ENCODE peak calls at places on chromosomes 13 and 19, in eight cellular contexts. I is CD8-positive, alpha-beta memory T cell; S is lower lobe of right lung; T is cardiac muscle cell; U is upper lobe of left lung; Y is AG04450; F is uterus; Q is tibial nerve. D is an unnamed sample.

GRCh38 chr19:737591-738093 is 13.3 kb upstream of the MISP start:
- DNase-seq in Q (no peak), F (peak; percentile 47), U (peak; percentile 83), Y (no peak), T (peak; percentile 53), S (peak; percentile 67), I (peak; percentile 69), D (no peak)

GRCh38 chr19:44807162-44807561 is 1.7 kb upstream of the BCAM start:
- DNase-seq in I (no peak), S (peak; percentile 57), Y (no peak), T (no peak), F (no peak), U (no peak), Q (no peak), D (no peak)

GRCh38 chr13:32829676-32830091 is 186.5 kb upstream of the KL start:
- DNase-seq in I (no peak), U (no peak), Q (no peak), S (no peak), Y (no peak), T (peak; percentile 20), F (no peak), D (peak; percentile 18)

GRCh38 chr13:95137096-95137495 is 164.2 kb downstream of the ABCC4 start:
- DNase-seq in F (no peak), S (no peak), U (no peak), I (no peak), Q (no peak), T (no peak), Y (no peak), D (peak; percentile 22)

GRCh38 chr13:77185721-77186120 is 141.2 kb downstream of the MYCBP2 start:
- DNase-seq in F (no peak), T (no peak), Y (no peak), Q (no peak), U (no peak), I (no peak), S (no peak), D (no peak)

GRCh38 chr19:44512326-44513298 is 12.3 kb upstream of the ZNF180 start:
- DNase-seq in Y (peak; percentile 34), T (peak; percentile 58), Q (no peak), U (peak; percentile 67), I (no peak), S (no peak), F (no peak), D (no peak)

GRCh38 chr13:42852102-42852501 is 70.7 kb downstream of the FAM216B start:
- DNase-seq in I (no peak), Q (no peak), Y (no peak), S (no peak), T (no peak), F (no peak), U (no peak), D (no peak)

GRCh38 chr19:14165986-14166385 is 29.6 kb upstream of the ASF1B start:
- DNase-seq in Y (no peak), I (no peak), F (no peak), S (no peak), U (no peak), T (no peak), Q (no peak), D (no peak)

GRCh38 chr19:37342753-37343152 is 28.1 kb upstream of the ZNF527 start:
- DNase-seq in Y (no peak), S (no peak), Q (no peak), U (no peak), I (no peak), T (peak; percentile 22), F (no peak), D (no peak)

GRCh38 chr13:39930060-39930459 is 274.6 kb downstream of the COG6 start:
- DNase-seq in I (no peak), F (no peak), T (no peak), S (no peak), Q (no peak), Y (no peak), U (no peak), D (no peak)

GRCh38 chr19:18731562-18732008 is 48.1 kb downstream of the CRTC1 start:
- DNase-seq in T (peak; percentile 54), Y (no peak), S (no peak), Q (no peak), I (no peak), U (no peak), F (no peak), D (no peak)

GRCh38 chr13:75818181-75819110 is 182.3 kb downstream of the LMO7 start:
- DNase-seq in Q (no peak), I (no peak), Y (no peak), F (no peak), S (no peak), U (no peak), T (no peak), D (no peak)

GRCh38 chr13:90547272-90547790 is 800.2 kb upstream of the MIR17HG start:
- DNase-seq in S (no peak), U (no peak), I (no peak), Y (no peak), T (no peak), F (no peak), Q (no peak), D (no peak)

GRCh38 chr13:76836311-76836710 is 49.9 kb downstream of the KCTD12 start:
- DNase-seq in U (no peak), T (peak; percentile 39), F (no peak), Y (no peak), S (no peak), I (no peak), Q (no peak), D (no peak)

GRCh38 chr19:1699998-1700732 is 47.8 kb upstream of the TCF3 start:
- DNase-seq in F (no peak), T (no peak), Y (no peak), Q (no peak), I (no peak), U (peak; percentile 84), S (no peak), D (no peak)

GRCh38 chr13:100809856-100810255 is 135.3 kb upstream of the TMTC4 start:
- DNase-seq in S (no peak), F (no peak), Q (no peak), U (no peak), Y (no peak), T (no peak), I (no peak), D (no peak)

GRCh38 chr13:48678316-48678715 is 24.6 kb downstream of the CYSLTR2 start:
- DNase-seq in U (no peak), T (no peak), F (no peak), Y (no peak), I (no peak), Q (no peak), S (no peak), D (no peak)

GRCh38 chr19:50910722-50911121 is 473 bp downstream of the KLK4 start:
- DNase-seq in I (no peak), U (no peak), Y (no peak), S (no peak), T (no peak), Q (no peak), F (no peak), D (no peak)
- H3K27me3 ChIP-seq in I (peaks cover 13% of the 10 kb centered on the region), U (no peaks in the 10 kb centered on the region), Y (peaks cover 11% of the 10 kb centered on the region), S (peaks cover 74% of the 10 kb centered on the region), T (peaks cover 80% of the 10 kb centered on the region), Q (no peaks in the 10 kb centered on the region), F (no peaks in the 10 kb centered on the region), D (peaks cover 2% of the 10 kb centered on the region)

DNA sequence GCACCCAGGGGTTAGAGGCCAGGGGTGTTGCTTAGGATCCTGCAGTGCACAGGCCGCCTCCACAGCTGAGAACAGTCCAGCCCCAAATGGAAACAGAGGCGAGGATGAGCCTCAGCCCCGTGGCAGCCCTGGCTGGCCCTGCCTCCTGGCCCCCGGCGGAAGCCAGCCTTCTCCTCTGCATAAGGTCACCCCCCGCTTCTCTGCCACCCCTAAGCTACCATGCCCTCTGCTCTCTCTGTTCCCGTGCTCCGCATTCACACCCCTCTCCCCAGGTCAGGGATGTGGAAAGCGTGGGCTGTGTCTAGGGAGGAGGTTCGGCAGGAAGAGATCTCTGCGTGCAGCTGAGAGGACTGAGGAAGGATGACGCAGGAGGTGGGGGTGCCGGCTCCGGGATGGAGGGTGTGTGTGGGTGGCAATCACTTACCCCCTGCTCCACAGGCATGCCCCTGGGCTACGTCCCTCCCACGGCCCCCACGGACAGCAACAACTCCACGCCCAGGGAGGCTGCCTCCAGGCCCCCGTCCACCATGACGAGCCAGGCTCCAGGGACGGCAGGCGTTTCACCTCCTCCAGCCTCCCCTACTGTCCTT is 6.0 kb downstream of the SSC5D start:
- DNase-seq in Q (no peak), U (peak; percentile 76), F (peak; percentile 85), Y (no peak), S (peak; percentile 44), T (peak; percentile 94), I (no peak), D (no peak)
- H3K27me3 ChIP-seq in Q (no peaks in the 10 kb centered on the region), U (no peaks in the 10 kb centered on the region), F (no peaks in the 10 kb centered on the region), Y (no peaks in the 10 kb centered on the region), S (peaks cover 15% of the 10 kb centered on the region), T (no peaks in the 10 kb centered on the region), I (no peaks in the 10 kb centered on the region), D (no peaks in the 10 kb centered on the region)

GRCh38 chr19:39251081-39251480 is 2.4 kb upstream of the IFNL4 start:
- DNase-seq in U (no peak), Q (no peak), S (no peak), T (no peak), F (no peak), I (no peak), Y (no peak), D (no peak)
- H3K27me3 ChIP-seq in U (no peaks in the 10 kb centered on the region), Q (no peaks in the 10 kb centered on the region), S (peaks cover 47% of the 10 kb centered on the region), T (peaks cover 43% of the 10 kb centered on the region), F (no peaks in the 10 kb centered on the region), I (no peaks in the 10 kb centered on the region), Y (peaks cover 52% of the 10 kb centered on the region), D (no peaks in the 10 kb centered on the region)

GRCh38 chr13:79448413-79448812 is 32.5 kb upstream of the NDFIP2 start:
- DNase-seq in F (no peak), U (no peak), Q (no peak), I (no peak), S (no peak), T (peak; percentile 7), Y (no peak), D (no peak)
- H3K27me3 ChIP-seq in F (no peaks in the 10 kb centered on the region), U (no peaks in the 10 kb centered on the region), Q (no peaks in the 10 kb centered on the region), I (no peaks in the 10 kb centered on the region), S (no peaks in the 10 kb centered on the region), T (no peaks in the 10 kb centered on the region), Y (no peaks in the 10 kb centered on the region), D (no peaks in the 10 kb centered on the region)

GRCh38 chr19:5030822-5031221 is 61.9 kb downstream of the KDM4B start:
- DNase-seq in T (no peak), U (no peak), Y (no peak), Q (no peak), F (no peak), I (peak; percentile 41), S (no peak), D (no peak)
- H3K27me3 ChIP-seq in T (no peaks in the 10 kb centered on the region), U (no peaks in the 10 kb centered on the region), Y (no peaks in the 10 kb centered on the region), Q (no peaks in the 10 kb centered on the region), F (no peaks in the 10 kb centered on the region), I (no peaks in the 10 kb centered on the region), S (no peaks in the 10 kb centered on the region), D (no peaks in the 10 kb centered on the region)

GRCh38 chr19:16288544-16288943 is 36.1 kb upstream of the KLF2 start:
- DNase-seq in T (peak; percentile 38), F (no peak), Y (no peak), U (no peak), Q (no peak), I (no peak), S (no peak), D (no peak)
- H3K27me3 ChIP-seq in T (no peaks in the 10 kb centered on the region), F (no peaks in the 10 kb centered on the region), Y (peaks cover 10% of the 10 kb centered on the region), U (no peaks in the 10 kb centered on the region), Q (no peaks in the 10 kb centered on the region), I (no peaks in the 10 kb centered on the region), S (no peaks in the 10 kb centered on the region), D (no peaks in the 10 kb centered on the region)

GRCh38 chr13:112346173-112346898 is 29.8 kb upstream of the SPACA7 start:
- DNase-seq in Q (no peak), F (no peak), S (no peak), T (no peak), U (peak; percentile 40), I (no peak), Y (no peak), D (no peak)
- H3K27me3 ChIP-seq in Q (no peaks in the 10 kb centered on the region), F (no peaks in the 10 kb centered on the region), S (peaks cover 68% of the 10 kb centered on the region), T (peaks cover 74% of the 10 kb centered on the region), U (no peaks in the 10 kb centered on the region), I (no peaks in the 10 kb centered on the region), Y (no peaks in the 10 kb centered on the region), D (no peaks in the 10 kb centered on the region)